ENCODE peak calls at places on chromosome 5, in six cellular contexts. V is K562, G is GM12892, J is HepG2, M is GM12878, F is H1. D is an unnamed sample.

GRCh38 chr5:139474815-139475791 is 4.3 kb downstream of the SMIM33 start:
- DNase-seq in J (no peak), V (peak), M (no peak), F (no peak), G (no peak), D (no peak)

GRCh38 chr5:143506881-143507552 is 103.5 kb upstream of the NR3C1 start:
- DNase-seq in V (no peak), F (no peak), J (peak), M (no peak), G (no peak), D (no peak)

GRCh38 chr5:80083115-80083890 is 48.2 kb downstream of the THBS4 start:
- DNase-seq in J (peak), F (no peak), M (no peak), V (peak), G (no peak), D (peak)

GRCh38 chr5:176176231-176176630 is 62.0 kb upstream of the SIMC1 start:
- DNase-seq in F (no peak), J (no peak), V (no peak), M (no peak), G (no peak), D (no peak)

GRCh38 chr5:139960723-139961383 is 82.2 kb downstream of the NRG2 start:
- DNase-seq in G (no peak), M (peak), J (no peak), F (no peak), V (no peak), D (no peak)

GRCh38 chr5:43010956-43011355 is 29.2 kb downstream of the ANXA2R start:
- DNase-seq in V (no peak), F (no peak), M (no peak), J (no peak), G (no peak), D (no peak)

GRCh38 chr5:52896524-52897237 is 92.5 kb upstream of the ITGA2 start:
- DNase-seq in G (no peak), F (no peak), V (no peak), M (no peak), J (no peak), D (no peak)

GRCh38 chr5:5483880-5484595 is 61.6 kb downstream of the ICE1 start:
- DNase-seq in J (no peak), V (no peak), F (no peak), G (no peak), M (no peak), D (no peak)

GRCh38 chr5:159695741-159696294 is 220.5 kb upstream of the ADRA1B start:
- DNase-seq in M (no peak), G (no peak), V (no peak), F (no peak), J (no peak), D (no peak)

GRCh38 chr5:111960466-111961215 is 203.6 kb upstream of the NREP start:
- DNase-seq in G (no peak), V (no peak), F (no peak), J (no peak), M (no peak), D (no peak)

GRCh38 chr5:72302171-72302570 is 17.9 kb downstream of the MRPS27 start:
- DNase-seq in M (no peak), V (no peak), F (peak), J (no peak), G (no peak), D (no peak)

GRCh38 chr5:82100303-82101077 is 128.7 kb downstream of the ATG10 start:
- DNase-seq in F (no peak), G (no peak), J (no peak), V (no peak), M (peak), D (no peak)

GRCh38 chr5:172361566-172362238 is 78.1 kb upstream of the UBTD2 start:
- DNase-seq in G (no peak), V (no peak), M (peak), J (no peak), F (no peak), D (no peak)
- TF ChIP-seq POLR2A in G (no peak), V (no peak), M (no peak), J (no peak), F (no peak), D (no peak)

GRCh38 chr5:67238191-67238590 is 41.6 kb upstream of the CD180 start:
- DNase-seq in M (no peak), V (no peak), G (no peak), J (no peak), F (no peak), D (no peak)

GRCh38 chr5:67235399-67236110 is 39.0 kb upstream of the CD180 start:
- DNase-seq in F (no peak), V (no peak), J (peak), M (no peak), G (no peak), D (no peak)

GRCh38 chr5:67233075-67233474 is 36.5 kb upstream of the CD180 start:
- DNase-seq in J (no peak), M (no peak), G (no peak), V (no peak), F (no peak), D (no peak)

DNA sequence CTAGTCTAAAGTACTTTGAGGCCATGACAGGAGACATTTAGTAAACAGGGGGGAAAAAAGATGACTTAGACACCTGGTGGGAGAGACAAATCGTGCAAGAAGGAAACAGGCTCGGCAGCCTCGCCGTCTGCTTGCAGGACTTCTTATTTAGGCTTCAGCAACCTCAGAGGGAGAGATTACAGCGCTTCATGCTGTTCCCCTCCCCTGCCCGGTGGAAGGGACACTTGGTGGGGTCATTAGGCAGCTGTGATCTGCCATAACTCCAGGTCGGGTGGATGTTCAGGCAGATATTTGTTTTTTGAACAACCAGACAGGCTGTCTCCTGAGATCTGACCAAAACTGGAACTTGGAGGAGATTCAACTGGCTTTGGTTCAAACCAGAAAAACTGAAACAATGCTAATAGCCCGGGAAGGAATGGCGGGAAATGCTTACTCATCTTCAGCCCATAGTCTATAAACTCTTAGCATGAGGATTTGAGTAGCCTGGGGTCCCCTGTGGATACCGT is 38.1 kb upstream of the CD180 start:
- DNase-seq in M (no peak), G (no peak), J (peak), V (no peak), F (no peak), D (no peak)
- TF ChIP-seq TAF1 in M (no peak), G (no peak), J (no peak), V (no peak), F (no peak), D (no peak)

GRCh38 chr5:107469064-107469463 is 201.7 kb downstream of the EFNA5 start:
- DNase-seq in G (no peak), J (no peak), V (no peak), M (no peak), F (no peak), D (no peak)

GRCh38 chr5:107467137-107467932 is 203.4 kb downstream of the EFNA5 start:
- DNase-seq in J (no peak), M (no peak), V (no peak), G (no peak), F (no peak), D (no peak)

GRCh38 chr5:107468286-107468685 is 202.5 kb downstream of the EFNA5 start:
- DNase-seq in V (no peak), G (no peak), J (no peak), M (no peak), F (no peak), D (no peak)

GRCh38 chr5:107470007-107470582 is 200.6 kb downstream of the EFNA5 start:
- DNase-seq in J (no peak), F (no peak), G (no peak), V (no peak), M (no peak), D (no peak)

DNA sequence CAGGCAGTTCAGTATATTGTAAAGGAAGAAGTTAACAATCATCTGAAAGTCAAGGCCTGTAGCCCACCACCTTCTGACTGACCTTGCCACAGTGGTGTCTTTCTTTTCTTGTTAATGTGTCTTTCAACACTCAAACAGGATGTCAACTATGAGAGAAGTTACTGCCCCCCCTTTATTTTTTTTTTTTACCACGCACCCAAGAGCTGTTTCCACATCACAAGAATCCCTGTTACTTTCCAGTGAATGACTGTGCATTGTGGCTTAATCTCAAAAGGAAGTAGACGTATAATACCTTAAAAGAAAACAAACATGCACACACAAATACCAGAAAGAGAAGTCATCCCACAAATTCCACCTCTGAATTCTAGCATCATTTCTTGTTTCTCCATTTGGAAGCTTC is 201.3 kb downstream of the EFNA5 start:
- DNase-seq in F (no peak), G (no peak), J (no peak), M (no peak), V (no peak), D (no peak)
- TF ChIP-seq POLR2AphosphoS5 in F (no peak), G (no peak), J (no peak), M (no peak), V (no peak), D (no peak)

DNA sequence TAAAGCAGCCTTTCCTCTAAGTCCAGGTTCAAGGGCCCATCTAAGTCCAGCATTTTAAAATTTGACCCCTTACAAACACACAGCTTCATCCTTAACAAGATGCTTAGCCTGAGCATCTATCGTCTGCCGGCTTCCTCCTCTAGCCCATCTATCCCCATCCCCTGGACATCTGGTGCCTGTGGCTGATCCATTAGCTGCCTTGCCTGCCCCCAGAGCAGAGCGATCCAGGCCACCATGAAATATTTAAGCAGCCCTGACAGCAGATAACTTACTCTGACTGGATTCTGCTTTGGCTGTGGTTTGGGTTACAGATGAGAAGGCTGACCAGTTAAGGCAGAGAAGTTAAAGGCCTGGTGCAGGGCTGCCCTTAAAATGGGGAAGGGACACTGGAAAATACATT is 30.9 kb upstream of the CPEB4 start:
- DNase-seq in G (no peak), V (no peak), F (no peak), J (no peak), M (no peak), D (no peak)
- TF ChIP-seq POLR2A in G (no peak), V (no peak), F (no peak), J (no peak), M (no peak), D (no peak)

DNA sequence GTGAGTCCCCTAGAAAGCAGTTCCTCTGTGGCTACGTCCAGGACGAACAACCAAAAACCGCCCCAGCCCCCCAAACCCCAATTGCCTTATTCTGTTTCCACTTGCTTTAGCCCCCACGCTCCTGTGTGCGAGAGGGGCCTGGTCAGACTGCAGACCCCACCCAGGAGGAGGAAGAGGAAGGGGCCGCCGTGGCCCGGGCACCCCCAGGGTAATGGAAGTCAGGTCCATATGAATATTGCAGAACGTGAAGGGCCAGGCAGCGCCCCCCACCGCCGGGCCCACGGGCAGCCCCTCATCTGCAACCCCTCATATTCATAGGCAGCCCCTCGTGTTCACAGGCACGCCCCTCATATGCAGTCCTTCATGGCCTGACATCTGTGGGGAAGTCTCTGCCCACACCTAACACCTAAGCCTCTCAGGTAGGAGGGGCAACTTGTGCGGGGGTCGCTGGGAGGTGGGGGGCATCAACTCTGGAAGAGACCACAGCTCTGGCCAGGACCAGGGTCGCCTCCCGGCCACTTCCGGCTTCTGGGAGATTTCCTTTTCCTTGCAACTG is 37.7 kb upstream of the PLEKHG4B start:
- DNase-seq in V (no peak), F (no peak), J (no peak), M (no peak), G (no peak), D (no peak)
- TF ChIP-seq TAF1 in V (no peak), F (no peak), J (no peak), M (no peak), G (no peak), D (no peak)

GRCh38 chr5:114790403-114790792 is 379.3 kb downstream of the TRIM36 start:
- DNase-seq in J (no peak), F (no peak), V (no peak), M (no peak), G (no peak), D (no peak)
- TF ChIP-seq POLR2AphosphoS5 in J (no peak), F (no peak), V (no peak), M (no peak), G (no peak), D (no peak)

GRCh38 chr5:180083529-180084060 is 12.0 kb upstream of the RNF130 start:
- DNase-seq in M (no peak), F (no peak), J (no peak), V (no peak), G (no peak), D (no peak)
- TF ChIP-seq POLR2A in M (no peak), F (no peak), J (no peak), V (no peak), G (no peak), D (no peak)

D was measured in GM12891.